ENCODE peak calls at places on chromosomes 16 and 17, in nine cellular contexts. One of them, this sample, is unnamed.

GRCh38 chr16:61926766-61927165 is 109.5 kb downstream of the CDH8 start:
- DNase-seq in fibroblast of pulmonary artery: peak
- DNase-seq in PC-9: no peak
- DNase-seq in CD4-positive, CD25-positive, alpha-beta regulatory T cell: no peak
- DNase-seq in choroid plexus epithelial cell: peak
- DNase-seq in AG09309: no peak
- DNase-seq in foreskin fibroblast: no peak
- DNase-seq in fibroblast of the aortic adventitia: no peak
- DNase-seq in aorta: no peak
- DNase-seq in this sample: no peak

GRCh38 chr17:81888988-81889595 is 2.3 kb downstream of the ALYREF start:
- DNase-seq in fibroblast of pulmonary artery: no peak
- DNase-seq in PC-9: no peak
- DNase-seq in choroid plexus epithelial cell: no peak
- DNase-seq in AG09309: no peak
- DNase-seq in CD4-positive, CD25-positive, alpha-beta regulatory T cell: no peak
- DNase-seq in foreskin fibroblast: no peak
- DNase-seq in aorta: no peak
- DNase-seq in fibroblast of the aortic adventitia: no peak
- DNase-seq in this sample: no peak

GRCh38 chr16:28257256-28257655 is 35.1 kb upstream of the SBK1 start:
- DNase-seq in AG09309: no peak
- DNase-seq in CD4-positive, CD25-positive, alpha-beta regulatory T cell: no peak
- DNase-seq in choroid plexus epithelial cell: no peak
- DNase-seq in aorta: no peak
- DNase-seq in PC-9: no peak
- DNase-seq in fibroblast of the aortic adventitia: no peak
- DNase-seq in fibroblast of pulmonary artery: no peak
- DNase-seq in foreskin fibroblast: no peak
- DNase-seq in this sample: no peak

GRCh38 chr16:49050607-49051006 is 231.0 kb downstream of the CBLN1 start:
- DNase-seq in CD4-positive, CD25-positive, alpha-beta regulatory T cell: no peak
- DNase-seq in aorta: no peak
- DNase-seq in PC-9: no peak
- DNase-seq in fibroblast of the aortic adventitia: peak
- DNase-seq in foreskin fibroblast: no peak
- DNase-seq in fibroblast of pulmonary artery: peak
- DNase-seq in AG09309: no peak
- DNase-seq in choroid plexus epithelial cell: no peak
- DNase-seq in this sample: no peak

GRCh38 chr17:63275318-63275967 is 170.7 kb downstream of the CYB561 start:
- DNase-seq in fibroblast of pulmonary artery: peak
- DNase-seq in foreskin fibroblast: peak
- DNase-seq in choroid plexus epithelial cell: peak
- DNase-seq in AG09309: peak
- DNase-seq in PC-9: peak
- DNase-seq in fibroblast of the aortic adventitia: peak
- DNase-seq in CD4-positive, CD25-positive, alpha-beta regulatory T cell: no peak
- DNase-seq in aorta: no peak
- DNase-seq in this sample: no peak

GRCh38 chr17:57976594-57976993 is 11.5 kb downstream of the VEZF1 start:
- DNase-seq in aorta: no peak
- DNase-seq in foreskin fibroblast: no peak
- DNase-seq in fibroblast of the aortic adventitia: no peak
- DNase-seq in PC-9: no peak
- DNase-seq in AG09309: no peak
- DNase-seq in CD4-positive, CD25-positive, alpha-beta regulatory T cell: no peak
- DNase-seq in fibroblast of pulmonary artery: no peak
- DNase-seq in choroid plexus epithelial cell: no peak
- DNase-seq in this sample: no peak

GRCh38 chr17:57302690-57303089 is 46.4 kb downstream of the MSI2 start:
- DNase-seq in foreskin fibroblast: no peak
- DNase-seq in choroid plexus epithelial cell: no peak
- DNase-seq in aorta: no peak
- DNase-seq in PC-9: no peak
- DNase-seq in AG09309: no peak
- DNase-seq in CD4-positive, CD25-positive, alpha-beta regulatory T cell: no peak
- DNase-seq in fibroblast of pulmonary artery: no peak
- DNase-seq in fibroblast of the aortic adventitia: no peak
- DNase-seq in this sample: no peak

GRCh38 chr17:17018021-17018441 is 24.2 kb upstream of the MPRIP start:
- DNase-seq in PC-9: no peak
- DNase-seq in choroid plexus epithelial cell: no peak
- DNase-seq in AG09309: no peak
- DNase-seq in fibroblast of the aortic adventitia: no peak
- DNase-seq in fibroblast of pulmonary artery: no peak
- DNase-seq in CD4-positive, CD25-positive, alpha-beta regulatory T cell: no peak
- DNase-seq in aorta: no peak
- DNase-seq in foreskin fibroblast: no peak
- DNase-seq in this sample: no peak

GRCh38 chr17:59372138-59372751 is 40.8 kb downstream of the YPEL2 start:
- DNase-seq in choroid plexus epithelial cell: peak
- DNase-seq in fibroblast of pulmonary artery: peak
- DNase-seq in AG09309: peak
- DNase-seq in PC-9: peak
- DNase-seq in foreskin fibroblast: peak
- DNase-seq in fibroblast of the aortic adventitia: peak
- DNase-seq in aorta: no peak
- DNase-seq in CD4-positive, CD25-positive, alpha-beta regulatory T cell: no peak
- DNase-seq in this sample: peak

GRCh38 chr17:44315760-44316731 is 7.6 kb downstream of the RUNDC3A start:
- DNase-seq in choroid plexus epithelial cell: no peak
- DNase-seq in AG09309: no peak
- DNase-seq in PC-9: no peak
- DNase-seq in foreskin fibroblast: no peak
- DNase-seq in fibroblast of pulmonary artery: no peak
- DNase-seq in fibroblast of the aortic adventitia: no peak
- DNase-seq in CD4-positive, CD25-positive, alpha-beta regulatory T cell: no peak
- DNase-seq in aorta: no peak
- DNase-seq in this sample: no peak

GRCh38 chr16:56995136-56995805 is 5.9 kb downstream of the NLRC5 start:
- DNase-seq in CD4-positive, CD25-positive, alpha-beta regulatory T cell: no peak
- DNase-seq in PC-9: no peak
- DNase-seq in fibroblast of pulmonary artery: no peak
- DNase-seq in AG09309: no peak
- DNase-seq in foreskin fibroblast: no peak
- DNase-seq in fibroblast of the aortic adventitia: no peak
- DNase-seq in choroid plexus epithelial cell: no peak
- DNase-seq in aorta: peak
- DNase-seq in this sample: no peak

GRCh38 chr16:51648521-51648920 is 497.5 kb upstream of the SALL1 start:
- DNase-seq in CD4-positive, CD25-positive, alpha-beta regulatory T cell: no peak
- DNase-seq in aorta: no peak
- DNase-seq in fibroblast of pulmonary artery: no peak
- DNase-seq in fibroblast of the aortic adventitia: peak
- DNase-seq in foreskin fibroblast: peak
- DNase-seq in choroid plexus epithelial cell: peak
- DNase-seq in PC-9: no peak
- DNase-seq in AG09309: peak
- DNase-seq in this sample: no peak

GRCh38 chr16:58501242-58502131 is 1.5 kb downstream of the NDRG4 start:
- DNase-seq in foreskin fibroblast: no peak
- DNase-seq in choroid plexus epithelial cell: no peak
- DNase-seq in AG09309: no peak
- DNase-seq in CD4-positive, CD25-positive, alpha-beta regulatory T cell: peak
- DNase-seq in aorta: peak
- DNase-seq in fibroblast of the aortic adventitia: no peak
- DNase-seq in PC-9: no peak
- DNase-seq in fibroblast of pulmonary artery: no peak
- DNase-seq in this sample: no peak

GRCh38 chr17:56169621-56170020 is 16.3 kb downstream of the ANKFN1 start:
- DNase-seq in foreskin fibroblast: no peak
- DNase-seq in PC-9: no peak
- DNase-seq in aorta: no peak
- DNase-seq in choroid plexus epithelial cell: no peak
- DNase-seq in fibroblast of the aortic adventitia: no peak
- DNase-seq in CD4-positive, CD25-positive, alpha-beta regulatory T cell: no peak
- DNase-seq in AG09309: no peak
- DNase-seq in fibroblast of pulmonary artery: no peak
- DNase-seq in this sample: no peak

GRCh38 chr16:50853329-50853728 is 111.4 kb downstream of the CYLD start:
- DNase-seq in choroid plexus epithelial cell: no peak
- DNase-seq in aorta: no peak
- DNase-seq in foreskin fibroblast: no peak
- DNase-seq in AG09309: no peak
- DNase-seq in CD4-positive, CD25-positive, alpha-beta regulatory T cell: no peak
- DNase-seq in PC-9: no peak
- DNase-seq in fibroblast of pulmonary artery: no peak
- DNase-seq in fibroblast of the aortic adventitia: no peak
- DNase-seq in this sample: no peak

GRCh38 chr16:31215287-31216115 is 1.4 kb downstream of the PYDC1 start:
- DNase-seq in PC-9: peak
- DNase-seq in CD4-positive, CD25-positive, alpha-beta regulatory T cell: no peak
- DNase-seq in aorta: peak
- DNase-seq in fibroblast of the aortic adventitia: peak
- DNase-seq in AG09309: no peak
- DNase-seq in choroid plexus epithelial cell: peak
- DNase-seq in foreskin fibroblast: peak
- DNase-seq in fibroblast of pulmonary artery: peak
- DNase-seq in this sample: peak

GRCh38 chr16:48392407-48392806 is 7.2 kb upstream of the SIAH1 start:
- DNase-seq in fibroblast of pulmonary artery: no peak
- DNase-seq in foreskin fibroblast: no peak
- DNase-seq in fibroblast of the aortic adventitia: no peak
- DNase-seq in AG09309: no peak
- DNase-seq in aorta: no peak
- DNase-seq in choroid plexus epithelial cell: no peak
- DNase-seq in CD4-positive, CD25-positive, alpha-beta regulatory T cell: no peak
- DNase-seq in PC-9: no peak
- DNase-seq in this sample: no peak

GRCh38 chr16:69762843-69763556 is 868 bp downstream of the WWP2 start:
- DNase-seq in fibroblast of the aortic adventitia: peak
- DNase-seq in PC-9: no peak
- DNase-seq in fibroblast of pulmonary artery: peak
- DNase-seq in AG09309: no peak
- DNase-seq in aorta: no peak
- DNase-seq in choroid plexus epithelial cell: peak
- DNase-seq in CD4-positive, CD25-positive, alpha-beta regulatory T cell: peak
- DNase-seq in foreskin fibroblast: no peak
- DNase-seq in this sample: peak

GRCh38 chr16:72877374-72878028 is 170.4 kb downstream of the ZFHX3 start:
- DNase-seq in aorta: no peak
- DNase-seq in fibroblast of pulmonary artery: peak
- DNase-seq in CD4-positive, CD25-positive, alpha-beta regulatory T cell: no peak
- DNase-seq in choroid plexus epithelial cell: peak
- DNase-seq in fibroblast of the aortic adventitia: peak
- DNase-seq in PC-9: peak
- DNase-seq in foreskin fibroblast: peak
- DNase-seq in AG09309: peak
- DNase-seq in this sample: no peak

GRCh38 chr16:48907906-48908634 is 298.1 kb upstream of the N4BP1 start:
- DNase-seq in choroid plexus epithelial cell: no peak
- DNase-seq in AG09309: no peak
- DNase-seq in fibroblast of the aortic adventitia: no peak
- DNase-seq in foreskin fibroblast: no peak
- DNase-seq in fibroblast of pulmonary artery: no peak
- DNase-seq in PC-9: no peak
- DNase-seq in aorta: no peak
- DNase-seq in CD4-positive, CD25-positive, alpha-beta regulatory T cell: no peak
- DNase-seq in this sample: no peak

GRCh38 chr17:949623-950338 is 29.8 kb downstream of the NXN start:
- DNase-seq in fibroblast of the aortic adventitia: no peak
- DNase-seq in AG09309: no peak
- DNase-seq in CD4-positive, CD25-positive, alpha-beta regulatory T cell: no peak
- DNase-seq in choroid plexus epithelial cell: no peak
- DNase-seq in foreskin fibroblast: no peak
- DNase-seq in aorta: no peak
- DNase-seq in PC-9: no peak
- DNase-seq in fibroblast of pulmonary artery: no peak
- DNase-seq in this sample: no peak
- H3K4me3 ChIP-seq in fibroblast of the aortic adventitia: no peak
- H3K4me3 ChIP-seq in AG09309: no peak
- H3K4me3 ChIP-seq in CD4-positive, CD25-positive, alpha-beta regulatory T cell: no peak
- H3K4me3 ChIP-seq in choroid plexus epithelial cell: no peak
- H3K4me3 ChIP-seq in foreskin fibroblast: peak
- H3K4me3 ChIP-seq in aorta: no peak
- H3K4me3 ChIP-seq in PC-9: no peak
- H3K4me3 ChIP-seq in fibroblast of pulmonary artery: no peak
- H3K4me3 ChIP-seq in this sample: no peak

DNA sequence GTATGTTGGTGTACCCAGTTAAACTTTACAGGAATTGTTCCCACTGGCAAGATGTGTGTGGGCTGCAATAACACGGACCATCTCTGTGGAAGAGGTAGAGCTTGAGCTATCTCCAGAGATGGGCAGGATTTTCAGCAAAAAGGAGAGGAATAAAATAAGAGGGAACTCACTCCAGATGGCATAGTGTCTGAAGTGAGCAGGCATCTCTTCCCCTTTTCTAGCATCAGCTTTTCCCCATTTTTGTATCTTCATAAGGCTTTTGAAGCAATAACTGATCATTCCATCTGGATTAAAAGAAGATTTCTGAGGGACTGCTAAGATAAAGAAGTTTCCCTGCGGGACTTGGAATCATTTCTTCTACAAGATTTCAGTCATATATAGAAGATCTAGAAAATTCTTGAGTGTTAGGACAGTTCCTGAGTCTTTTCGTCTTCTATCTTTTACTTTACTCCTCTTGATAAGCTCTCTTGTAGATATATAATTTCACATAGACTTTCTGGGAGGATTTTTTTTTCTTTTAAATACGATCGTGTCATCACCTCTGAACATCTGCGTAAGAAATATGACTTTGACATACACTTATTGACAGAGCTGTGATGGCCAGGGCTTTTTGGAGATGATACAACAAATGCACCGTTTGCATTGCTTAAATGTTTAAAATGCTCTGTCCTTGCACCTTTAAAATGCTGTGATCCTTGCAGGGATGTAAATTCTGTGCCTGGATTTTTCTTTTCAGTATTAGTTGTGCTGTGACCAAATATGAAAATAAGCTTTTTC is 2.1 kb downstream of the CPD start:
- DNase-seq in aorta: no peak
- DNase-seq in PC-9: no peak
- DNase-seq in CD4-positive, CD25-positive, alpha-beta regulatory T cell: no peak
- DNase-seq in fibroblast of the aortic adventitia: no peak
- DNase-seq in foreskin fibroblast: no peak
- DNase-seq in AG09309: no peak
- DNase-seq in choroid plexus epithelial cell: no peak
- DNase-seq in fibroblast of pulmonary artery: no peak
- DNase-seq in this sample: no peak
- H3K4me3 ChIP-seq in aorta: peak
- H3K4me3 ChIP-seq in PC-9: peak
- H3K4me3 ChIP-seq in CD4-positive, CD25-positive, alpha-beta regulatory T cell: peak
- H3K4me3 ChIP-seq in fibroblast of the aortic adventitia: peak
- H3K4me3 ChIP-seq in foreskin fibroblast: peak
- H3K4me3 ChIP-seq in AG09309: no peak
- H3K4me3 ChIP-seq in choroid plexus epithelial cell: peak
- H3K4me3 ChIP-seq in fibroblast of pulmonary artery: peak
- H3K4me3 ChIP-seq in this sample: peak

GRCh38 chr16:85611205-85611454 is 2.0 kb upstream of the GSE1 start:
- DNase-seq in choroid plexus epithelial cell: no peak
- DNase-seq in aorta: no peak
- DNase-seq in fibroblast of the aortic adventitia: no peak
- DNase-seq in CD4-positive, CD25-positive, alpha-beta regulatory T cell: no peak
- DNase-seq in fibroblast of pulmonary artery: no peak
- DNase-seq in AG09309: no peak
- DNase-seq in foreskin fibroblast: no peak
- DNase-seq in PC-9: no peak
- DNase-seq in this sample: no peak
- H3K4me3 ChIP-seq in choroid plexus epithelial cell: peak
- H3K4me3 ChIP-seq in aorta: peak
- H3K4me3 ChIP-seq in fibroblast of the aortic adventitia: peak
- H3K4me3 ChIP-seq in CD4-positive, CD25-positive, alpha-beta regulatory T cell: no peak
- H3K4me3 ChIP-seq in fibroblast of pulmonary artery: peak
- H3K4me3 ChIP-seq in AG09309: peak
- H3K4me3 ChIP-seq in foreskin fibroblast: peak
- H3K4me3 ChIP-seq in PC-9: peak
- H3K4me3 ChIP-seq in this sample: peak

GRCh38 chr17:6589266-6589946 is 33.1 kb upstream of the PITPNM3 start:
- DNase-seq in CD4-positive, CD25-positive, alpha-beta regulatory T cell: no peak
- DNase-seq in choroid plexus epithelial cell: peak
- DNase-seq in fibroblast of the aortic adventitia: no peak
- DNase-seq in PC-9: no peak
- DNase-seq in AG09309: no peak
- DNase-seq in fibroblast of pulmonary artery: peak
- DNase-seq in aorta: no peak
- DNase-seq in foreskin fibroblast: peak
- DNase-seq in this sample: no peak
- H3K4me3 ChIP-seq in CD4-positive, CD25-positive, alpha-beta regulatory T cell: no peak
- H3K4me3 ChIP-seq in choroid plexus epithelial cell: no peak
- H3K4me3 ChIP-seq in fibroblast of the aortic adventitia: no peak
- H3K4me3 ChIP-seq in PC-9: no peak
- H3K4me3 ChIP-seq in AG09309: no peak
- H3K4me3 ChIP-seq in fibroblast of pulmonary artery: no peak
- H3K4me3 ChIP-seq in aorta: no peak
- H3K4me3 ChIP-seq in foreskin fibroblast: no peak
- H3K4me3 ChIP-seq in this sample: no peak

This sample was measured in LNCaP clone FGC.